ENCODE peak calls at places on chromosomes 12 and 14, in six cellular contexts. G is upper lobe of right lung, S is GM06990, M is neural progenitor cell, W is heart left ventricle, X is GM23248. P is an unnamed sample. For H3K36me3 and H3K27me3, the result is how much of the 10 kb centered on the place peaks cover.

GRCh38 chr12:114665411-114666181 is 18.4 kb downstream of the TBX3 start:
- DNase-seq in S (no peak), G (no peak), X (no peak), W (no peak), M (peak), P (peak)

GRCh38 chr14:50928002-50928635 is 16.2 kb downstream of the PYGL start:
- DNase-seq in X (peak), M (no peak), S (no peak), W (no peak), G (no peak), P (no peak)

GRCh38 chr12:24901975-24902461 is 46.9 kb downstream of the BCAT1 start:
- DNase-seq in G (no peak), S (peak), W (no peak), X (no peak), M (peak), P (peak)

GRCh38 chr12:1853716-1854115 is 33.4 kb downstream of the LRTM2 start:
- DNase-seq in M (no peak), W (no peak), G (no peak), X (no peak), S (no peak), P (no peak)

GRCh38 chr12:75917083-75917482 is 114.5 kb downstream of the PHLDA1 start:
- DNase-seq in W (no peak), G (no peak), S (peak), X (no peak), M (no peak), P (no peak)

GRCh38 chr14:63267171-63267570 is 51.6 kb downstream of the GPHB5 start:
- DNase-seq in X (no peak), M (no peak), W (no peak), S (no peak), G (no peak), P (no peak)

GRCh38 chr12:726281-727140 is 25.9 kb upstream of the WNK1 start:
- DNase-seq in M (no peak), X (peak), G (no peak), W (no peak), S (no peak), P (no peak)

GRCh38 chr12:99121476-99121965 is 476.4 kb downstream of the APAF1 start:
- DNase-seq in W (no peak), G (no peak), S (no peak), X (no peak), M (no peak), P (no peak)

GRCh38 chr12:32302218-32302826 is 97.0 kb upstream of the FGD4 start:
- DNase-seq in M (peak), G (no peak), X (peak), S (peak), W (peak), P (peak)

GRCh38 chr12:4074129-4074528 is 199.4 kb upstream of the CCND2 start:
- DNase-seq in G (no peak), X (no peak), M (no peak), S (no peak), W (no peak), P (no peak)

GRCh38 chr14:76954791-76955190 is 73.7 kb downstream of the IRF2BPL start:
- DNase-seq in S (no peak), G (no peak), M (no peak), X (peak), W (no peak), P (peak)

GRCh38 chr14:76958020-76958965 is 70.2 kb downstream of the IRF2BPL start:
- DNase-seq in G (no peak), X (no peak), S (no peak), W (no peak), M (no peak), P (no peak)

GRCh38 chr14:76957224-76957881 is 71.2 kb downstream of the IRF2BPL start:
- DNase-seq in X (peak), G (no peak), S (no peak), W (no peak), M (no peak), P (peak)

GRCh38 chr14:76955575-76956252 is 72.8 kb downstream of the IRF2BPL start:
- DNase-seq in G (no peak), W (peak), X (peak), M (no peak), S (no peak), P (peak)

GRCh38 chr14:76956253-76957090 is 72.0 kb downstream of the IRF2BPL start:
- DNase-seq in M (peak), G (peak), S (peak), X (peak), W (peak), P (peak)
- H3K4me3 ChIP-seq in M (peak), G (peak), S (peak), X (peak), W (peak), P (peak)

GRCh38 chr14:20996521-20996920 is 2.6 kb upstream of the SLC39A2 start:
- DNase-seq in M (no peak), G (no peak), X (no peak), S (no peak), W (no peak), P (no peak)
- H3K36me3 ChIP-seq in M (under half), G (half or more), X (under half), S (under half), W (under half), P (under half)

GRCh38 chr12:54037360-54038259 is 4.8 kb downstream of the HOXC5 start:
- DNase-seq in G (no peak), W (no peak), M (no peak), S (no peak), X (no peak), P (no peak)
- H3K27me3 ChIP-seq in G (half or more), W (half or more), M (half or more), S (under half), X (under half), P (half or more)

GRCh38 chr12:18261273-18261672 is at the start of gene PIK3C2G:
- DNase-seq in X (no peak), S (no peak), M (no peak), G (no peak), W (no peak), P (no peak)
- H3K4me3 ChIP-seq in X (no peak), S (no peak), M (no peak), G (no peak), W (no peak), P (no peak)